ENCODE peak calls at places on chromosomes 7 and 10, in five cellular contexts. H, V, S, M and D are unnamed samples.

GRCh38 chr10:3803884-3804741 is 19.1 kb upstream of the KLF6 start:
- DNase-seq in H (peak; percentile 75), V (no peak), S (no peak), M (no peak), D (no peak)

GRCh38 chr10:10780746-10781145 is 236.9 kb upstream of the CELF2 start:
- DNase-seq in H (no peak), V (peak; percentile 58), S (no peak), M (no peak), D (no peak)

GRCh38 chr10:62726142-62726541 is 78.4 kb upstream of the ADO start:
- DNase-seq in H (peak; percentile 75), V (no peak), S (no peak), M (no peak), D (peak; percentile 73)

GRCh38 chr10:110175406-110175805 is 32.0 kb upstream of the MXI1 start:
- DNase-seq in H (no peak), V (no peak), S (no peak), M (no peak), D (no peak)

GRCh38 chr7:39987641-39988347 is 37.7 kb downstream of the CDK13 start:
- DNase-seq in H (no peak), V (no peak), S (no peak), M (no peak), D (no peak)

GRCh38 chr7:120989571-120990220 is 1.2 kb downstream of the CPED1 start:
- DNase-seq in H (no peak), V (no peak), S (no peak), M (no peak), D (no peak)

GRCh38 chr10:100986952-100987684 is at the start of the genes MRPL43 and TWNK:
- DNase-seq in H (peak; percentile 83), V (peak; percentile 62), S (peak; percentile 96), M (peak; percentile 91), D (no peak)

GRCh38 chr10:3886191-3886590 is 101.2 kb upstream of the KLF6 start:
- DNase-seq in H (no peak), V (no peak), S (no peak), M (peak; percentile 67), D (no peak)